ENCODE peak calls at places on chromosomes 16 and 17, in nine cellular contexts. N, O, Q, I, R, J, V, M and G are unnamed samples.

GRCh38 chr17:30939059-30939689 is 17.4 kb downstream of the ADAP2 start:
- DNase-seq in N (no peak), V (no peak), Q (no peak), I (no peak), J (no peak), O (no peak), R (peak), M (no peak), G (no peak)

GRCh38 chr16:69440236-69440635 is 15.8 kb downstream of the CYB5B start:
- DNase-seq in Q (no peak), J (no peak), N (no peak), I (no peak), M (no peak), V (no peak), O (no peak), R (no peak), G (no peak)

GRCh38 chr17:15917021-15917438 is 27.9 kb upstream of the ADORA2B start:
- DNase-seq in O (no peak), Q (no peak), I (no peak), V (no peak), N (no peak), M (no peak), J (no peak), R (no peak), G (no peak)

GRCh38 chr16:74623214-74623842 is 16.4 kb upstream of the GLG1 start:
- DNase-seq in N (peak), M (peak), O (no peak), J (peak), V (peak), Q (no peak), I (peak), R (peak), G (no peak)

GRCh38 chr17:35086931-35087573 is 23.5 kb upstream of the RFFL start:
- DNase-seq in I (no peak), R (peak), V (peak), M (no peak), J (peak), O (no peak), Q (no peak), N (no peak), G (peak)

GRCh38 chr16:58462997-58463891 is 36.7 kb upstream of the NDRG4 start:
- DNase-seq in O (no peak), Q (no peak), R (no peak), J (no peak), V (no peak), I (no peak), M (no peak), N (peak), G (peak)

GRCh38 chr16:19265531-19265930 is 20.0 kb upstream of the CLEC19A start:
- DNase-seq in N (no peak), J (no peak), M (no peak), Q (no peak), I (no peak), V (no peak), R (no peak), O (no peak), G (no peak)

GRCh38 chr17:19024101-19025078 is 19.8 kb upstream of the FAM83G start:
- DNase-seq in V (no peak), N (no peak), M (peak), R (no peak), Q (no peak), I (no peak), J (peak), O (no peak), G (no peak)

GRCh38 chr17:29549169-29549935 is 17.5 kb downstream of the ABHD15 start:
- DNase-seq in N (no peak), I (peak), Q (no peak), V (no peak), R (peak), J (no peak), M (peak), O (no peak), G (peak)

GRCh38 chr17:1929896-1930750 is 95.0 kb downstream of the RTN4RL1 start:
- DNase-seq in N (no peak), R (no peak), O (no peak), J (no peak), V (no peak), Q (no peak), M (no peak), I (no peak), G (no peak)

GRCh38 chr17:8124350-8125195 is 667 bp upstream of the HES7 start:
- DNase-seq in V (no peak), I (no peak), R (peak), M (peak), Q (no peak), J (no peak), O (no peak), N (peak), G (peak)

GRCh38 chr17:35056013-35056412 is 7.5 kb downstream of the RFFL start:
- DNase-seq in J (no peak), O (no peak), I (no peak), N (no peak), Q (no peak), M (no peak), V (no peak), R (no peak), G (no peak)

GRCh38 chr17:37759014-37759637 is 14.3 kb upstream of the HNF1B start:
- DNase-seq in O (no peak), V (no peak), I (no peak), Q (no peak), M (no peak), J (no peak), N (no peak), R (no peak), G (no peak)

GRCh38 chr17:488993-489757 is 136.6 kb upstream of the RPH3AL start:
- DNase-seq in J (peak), Q (no peak), V (no peak), R (peak), O (no peak), I (peak), N (no peak), M (no peak), G (peak)

GRCh38 chr16:88977028-88977844 is at the start of gene CBFA2T3:
- DNase-seq in M (no peak), V (peak), O (no peak), R (peak), N (no peak), I (peak), Q (no peak), J (no peak), G (no peak)

GRCh38 chr17:82257473-82257872 is 16.0 kb downstream of the CSNK1D start:
- DNase-seq in O (peak), R (no peak), M (no peak), J (peak), N (no peak), I (peak), V (no peak), Q (no peak), G (peak)

GRCh38 chr17:81561494-81561885 is 9.3 kb upstream of the FAAP100 start:
- DNase-seq in J (no peak), R (no peak), I (peak), M (no peak), N (no peak), V (no peak), O (no peak), Q (no peak), G (no peak)

GRCh38 chr17:70603226-70603625 is 433.9 kb downstream of the KCNJ2 start:
- DNase-seq in M (no peak), V (no peak), O (no peak), J (no peak), I (no peak), Q (no peak), R (no peak), N (no peak), G (no peak)

GRCh38 chr17:30905742-30906100 is 317 bp downstream of the TEFM start:
- DNase-seq in Q (no peak), O (no peak), I (peak), J (no peak), R (peak), V (no peak), N (peak), M (no peak), G (no peak)

GRCh38 chr17:13410874-13411273 is 190.9 kb downstream of the HS3ST3A1 start:
- DNase-seq in J (no peak), V (peak), I (peak), Q (no peak), O (no peak), N (no peak), R (no peak), M (peak), G (no peak)

GRCh38 chr17:80152057-80152831 is 5.3 kb upstream of the EIF4A3 start:
- DNase-seq in R (no peak), Q (peak), I (peak), N (no peak), M (peak), V (no peak), J (peak), O (no peak), G (no peak)

GRCh38 chr17:75535119-75535537 is 9.6 kb downstream of the LLGL2 start:
- DNase-seq in M (no peak), Q (no peak), O (peak), N (no peak), I (no peak), R (peak), J (no peak), V (no peak), G (no peak)

GRCh38 chr17:78144146-78144719 is 2.0 kb upstream of the C17orf99 start:
- DNase-seq in I (peak), Q (peak), O (no peak), N (peak), R (peak), J (peak), M (peak), V (peak), G (no peak)

GRCh38 chr16:21263640-21264211 is 14.4 kb downstream of the CRYM start:
- DNase-seq in M (peak), R (peak), N (no peak), Q (peak), O (no peak), J (no peak), I (no peak), V (peak), G (peak)

GRCh38 chr17:20010099-20010863 is 1.1 kb downstream of the SPECC1 start:
- DNase-seq in J (peak), Q (peak), O (no peak), V (peak), R (peak), N (no peak), I (peak), M (peak), G (peak)

GRCh38 chr16:86353185-86353584 is 157.1 kb upstream of the FOXF1 start:
- DNase-seq in N (no peak), R (no peak), V (no peak), M (peak), I (no peak), O (no peak), Q (no peak), J (peak), G (no peak)

GRCh38 chr17:32828822-32829221 is 48.1 kb downstream of the MYO1D start:
- DNase-seq in M (peak), Q (no peak), V (no peak), R (no peak), N (no peak), J (no peak), O (no peak), I (no peak), G (no peak)

GRCh38 chr16:88651276-88651988 is 579 bp upstream of the CYBA start:
- DNase-seq in J (no peak), Q (no peak), V (peak), O (peak), R (peak), I (no peak), N (peak), M (no peak), G (no peak)

GRCh38 chr16:86942469-86943175 is 364.3 kb downstream of the FOXL1 start:
- DNase-seq in J (no peak), I (peak), N (no peak), V (no peak), M (peak), R (no peak), Q (peak), O (no peak), G (no peak)

GRCh38 chr16:85652431-85653221 is 36.1 kb downstream of the GINS2 start:
- DNase-seq in J (no peak), R (no peak), V (peak), M (peak), O (no peak), Q (no peak), I (peak), N (peak), G (no peak)

GRCh38 chr17:37490638-37491614 is 1.2 kb downstream of the DUSP14 start:
- DNase-seq in I (peak), V (peak), O (no peak), J (peak), M (peak), N (no peak), R (peak), Q (no peak), G (peak)

GRCh38 chr17:50371526-50371925 is 1.5 kb downstream of the MRPL27 start:
- DNase-seq in V (no peak), M (no peak), Q (no peak), R (no peak), J (peak), O (no peak), I (no peak), N (no peak), G (no peak)

DNA sequence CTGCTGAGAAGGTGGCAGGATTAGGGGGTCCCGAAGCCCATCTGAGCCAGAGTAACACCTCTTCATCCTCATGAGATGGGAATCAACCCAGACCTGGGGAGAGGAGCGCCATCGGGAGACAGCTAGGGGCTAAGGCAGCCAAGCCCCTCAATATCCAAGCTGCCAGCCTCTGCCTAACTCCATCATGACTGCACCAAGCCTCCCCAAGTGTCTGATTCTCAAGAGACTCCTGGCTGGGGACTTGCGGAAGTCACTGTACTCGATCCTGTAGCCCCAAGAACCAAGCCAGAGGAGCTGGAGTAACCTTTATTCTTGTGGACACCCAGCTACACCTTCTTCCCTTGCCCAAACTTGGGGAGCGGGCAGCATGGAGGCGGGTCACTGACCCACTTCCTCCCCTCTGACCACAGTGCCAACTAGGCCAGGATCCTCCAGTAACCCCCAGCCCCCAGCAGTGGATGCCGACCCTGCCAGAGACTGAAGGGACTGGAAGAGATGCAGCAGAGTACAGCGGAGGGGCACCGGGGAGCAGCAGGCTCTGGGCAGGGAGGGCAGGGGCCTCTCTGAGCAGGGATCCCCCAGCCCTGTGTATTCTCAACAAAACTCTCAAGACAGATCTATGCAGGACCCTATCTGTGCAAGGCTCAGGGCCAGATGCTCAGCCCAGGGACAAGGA is 13.3 kb downstream of the HDAC5 start:
- DNase-seq in O (no peak), I (no peak), M (no peak), N (no peak), Q (no peak), J (no peak), R (no peak), V (no peak), G (no peak)
- H3K4me3 ChIP-seq in O (no peak), I (no peak), M (peak), N (no peak), Q (peak), J (no peak), R (peak), V (no peak), G (no peak)

GRCh38 chr17:43984521-43984920 is 19.9 kb upstream of the NAGS start:
- DNase-seq in O (no peak), Q (no peak), V (no peak), R (no peak), I (no peak), N (no peak), J (no peak), M (no peak), G (no peak)
- H3K4me3 ChIP-seq in O (no peak), Q (no peak), V (no peak), R (no peak), I (no peak), N (no peak), J (no peak), M (peak), G (no peak)

GRCh38 chr17:4942760-4943508 is 2.9 kb downstream of the RNF167 start:
- DNase-seq in O (no peak), R (no peak), Q (no peak), I (no peak), V (no peak), N (no peak), M (no peak), J (peak), G (no peak)
- H3K4me3 ChIP-seq in O (peak), R (no peak), Q (no peak), I (no peak), V (no peak), N (peak), M (no peak), J (no peak), G (no peak)

DNA sequence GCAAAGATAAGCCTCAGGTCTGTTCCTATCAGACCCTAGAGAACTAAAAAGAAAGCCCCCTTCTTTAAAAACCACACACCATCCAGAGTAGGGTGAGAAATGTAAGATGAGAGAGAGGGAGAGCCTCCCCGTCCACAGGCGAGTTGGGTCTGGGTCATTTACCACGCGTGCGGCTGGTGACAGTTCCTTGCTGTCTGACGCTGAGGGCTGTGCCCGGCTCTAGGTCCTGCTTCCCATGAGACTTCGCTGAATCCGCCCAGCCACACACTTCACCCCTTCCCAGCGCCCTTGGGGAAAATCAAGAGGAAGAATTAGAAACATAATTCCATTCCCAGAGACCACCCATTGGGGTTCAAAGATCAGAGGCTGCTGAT is 54.2 kb downstream of the WNT3 start:
- DNase-seq in I (no peak), O (no peak), Q (no peak), M (no peak), R (no peak), V (no peak), J (no peak), N (no peak), G (no peak)
- H3K4me3 ChIP-seq in I (no peak), O (no peak), Q (no peak), M (no peak), R (no peak), V (no peak), J (no peak), N (no peak), G (no peak)

GRCh38 chr16:30366511-30366910 is 3.8 kb downstream of the TBC1D10B start:
- DNase-seq in R (no peak), I (no peak), M (no peak), V (no peak), Q (no peak), J (no peak), N (no peak), O (no peak), G (no peak)
- H3K4me3 ChIP-seq in R (no peak), I (no peak), M (no peak), V (no peak), Q (no peak), J (no peak), N (no peak), O (no peak), G (no peak)

GRCh38 chr16:5323284-5323683 is 225.7 kb upstream of the EEF2KMT start:
- DNase-seq in V (no peak), Q (no peak), M (no peak), I (no peak), O (no peak), J (no peak), N (no peak), R (no peak), G (no peak)

GRCh38 chr16:5321925-5322324 is 224.3 kb upstream of the EEF2KMT start:
- DNase-seq in I (no peak), R (peak), O (no peak), Q (no peak), J (no peak), V (no peak), N (no peak), M (no peak), G (no peak)

GRCh38 chr16:5325932-5326331 is 228.3 kb upstream of the EEF2KMT start:
- DNase-seq in Q (no peak), J (no peak), O (no peak), R (no peak), N (no peak), M (no peak), V (no peak), I (no peak), G (no peak)

GRCh38 chr16:5326395-5326794 is 228.8 kb upstream of the EEF2KMT start:
- DNase-seq in N (no peak), R (no peak), M (no peak), V (no peak), J (no peak), I (no peak), O (no peak), Q (no peak), G (no peak)

GRCh38 chr16:5323742-5324141 is 226.1 kb upstream of the EEF2KMT start:
- DNase-seq in N (no peak), O (no peak), I (no peak), R (peak), M (no peak), V (no peak), J (no peak), Q (no peak), G (no peak)
- H3K4me3 ChIP-seq in N (no peak), O (no peak), I (no peak), R (no peak), M (no peak), V (no peak), J (no peak), Q (no peak), G (no peak)

GRCh38 chr17:45366691-45367090 is 49.9 kb upstream of the MAP3K14 start:
- DNase-seq in V (no peak), I (no peak), Q (no peak), J (no peak), R (no peak), O (no peak), M (no peak), N (no peak), G (no peak)
- H3K4me3 ChIP-seq in V (no peak), I (no peak), Q (no peak), J (no peak), R (no peak), O (no peak), M (no peak), N (no peak), G (no peak)

GRCh38 chr17:48588519-48588918 is 1.5 kb downstream of the HOXB3 start:
- DNase-seq in M (no peak), O (no peak), N (no peak), Q (no peak), I (no peak), V (no peak), R (no peak), J (no peak), G (no peak)
- H3K4me3 ChIP-seq in M (peak), O (no peak), N (no peak), Q (no peak), I (no peak), V (no peak), R (no peak), J (no peak), G (no peak)

GRCh38 chr17:42563950-42564349 is 2.0 kb downstream of the COASY start:
- DNase-seq in V (no peak), I (no peak), Q (no peak), M (no peak), R (no peak), O (no peak), N (no peak), J (no peak), G (no peak)
- H3K4me3 ChIP-seq in V (no peak), I (no peak), Q (no peak), M (peak), R (no peak), O (no peak), N (peak), J (no peak), G (no peak)

GRCh38 chr17:64781810-64782555 is 119.9 kb upstream of the SMURF2 start:
- DNase-seq in R (no peak), J (no peak), M (no peak), O (no peak), Q (no peak), N (no peak), I (no peak), V (no peak), G (no peak)
- H3K4me3 ChIP-seq in R (no peak), J (no peak), M (no peak), O (no peak), Q (no peak), N (peak), I (no peak), V (no peak), G (no peak)